ENCODE peak calls at places on chromosomes 5 and 9, in four cellular contexts. K, I, U and T are unnamed samples.

GRCh38 chr5:139543423-139543991 is 17.6 kb upstream of the UBE2D2 start:
- DNase-seq in K (peak; percentile 63), I (peak; percentile 84), U (peak; percentile 85), T (no peak)

GRCh38 chr9:90801507-90802289 is at the start of gene SYK:
- DNase-seq in K (no peak), I (peak; percentile 53), U (peak; percentile 91), T (no peak)

GRCh38 chr5:171957591-171958251 is 48.7 kb downstream of the FBXW11 start:
- DNase-seq in K (no peak), I (no peak), U (no peak), T (peak; percentile 45)

GRCh38 chr9:88164870-88165269 is 26.6 kb upstream of the SPATA31C2 start:
- DNase-seq in K (no peak), I (no peak), U (no peak), T (no peak)

GRCh38 chr5:10455273-10455670 is 13.6 kb downstream of the ROPN1L start:
- DNase-seq in K (no peak), I (no peak), U (no peak), T (no peak)

GRCh38 chr5:14364576-14365472 is 216.8 kb upstream of the OTULINL start:
- DNase-seq in K (no peak), I (no peak), U (no peak), T (peak; percentile 10)

GRCh38 chr5:172892713-172893112 is 58.7 kb downstream of the ERGIC1 start:
- DNase-seq in K (no peak), I (no peak), U (no peak), T (no peak)

GRCh38 chr9:23819403-23819802 is 6.6 kb downstream of the ELAVL2 start:
- DNase-seq in K (no peak), I (no peak), U (no peak), T (no peak)

GRCh38 chr5:157449011-157449723 is 10.8 kb upstream of the NIPAL4 start:
- DNase-seq in K (no peak), I (peak; percentile 76), U (no peak), T (no peak)

GRCh38 chr5:122051569-122051968 is 26.5 kb downstream of the LOX start:
- DNase-seq in K (no peak), I (no peak), U (no peak), T (no peak)

GRCh38 chr5:134005415-134006118 is 792 bp upstream of the VDAC1 start:
- DNase-seq in K (no peak), I (peak; percentile 52), U (peak; percentile 80), T (no peak)

GRCh38 chr5:98940586-98940985 is 11.8 kb upstream of the CHD1 start:
- DNase-seq in K (no peak), I (no peak), U (no peak), T (no peak)

GRCh38 chr5:144191461-144191860 is 20.8 kb downstream of the KCTD16 start:
- DNase-seq in K (no peak), I (no peak), U (no peak), T (peak; percentile 10)

GRCh38 chr9:93315118-93315517 is 131.2 kb downstream of the WNK2 start:
- DNase-seq in K (peak; percentile 4), I (no peak), U (peak; percentile 15), T (no peak)

GRCh38 chr5:107513337-107514125 is 157.2 kb downstream of the EFNA5 start:
- DNase-seq in K (no peak), I (no peak), U (no peak), T (peak; percentile 47)

GRCh38 chr9:117979914-117980313 is 275.7 kb downstream of the TLR4 start:
- DNase-seq in K (no peak), I (no peak), U (no peak), T (no peak)

GRCh38 chr5:36162810-36163486 is 11.0 kb downstream of the SKP2 start:
- DNase-seq in K (no peak), I (no peak), U (no peak), T (no peak)

GRCh38 chr5:39992617-39993203 is 567.9 kb upstream of the DAB2 start:
- DNase-seq in K (no peak), I (no peak), U (no peak), T (no peak)

GRCh38 chr5:24142346-24142745 is 502.4 kb downstream of the CDH10 start:
- DNase-seq in K (no peak), I (no peak), U (no peak), T (no peak)

GRCh38 chr5:75681125-75681830 is 36.0 kb downstream of the POC5 start:
- DNase-seq in K (no peak), I (no peak), U (no peak), T (no peak)

GRCh38 chr5:94793113-94793815 is 174.8 kb downstream of the SLF1 start:
- DNase-seq in K (no peak), I (no peak), U (no peak), T (peak; percentile 46)

GRCh38 chr5:177310757-177311173 is 933 bp downstream of the MXD3 start:
- DNase-seq in K (no peak), I (no peak), U (no peak), T (peak; percentile 78)

GRCh38 chr9:75909776-75910175 is 19.3 kb downstream of the PCSK5 start:
- DNase-seq in K (no peak), I (no peak), U (no peak), T (peak; percentile 8)

GRCh38 chr9:19048966-19049871 is at the start of gene RRAGA:
- DNase-seq in K (peak; percentile 93), I (peak; percentile 95), U (peak; percentile 97), T (peak; percentile 94)

GRCh38 chr9:19050637-19051591 is 1.7 kb downstream of the RRAGA start:
- DNase-seq in K (no peak), I (no peak), U (no peak), T (no peak)

GRCh38 chr9:19049872-19050636 is 827 bp downstream of the RRAGA start:
- DNase-seq in K (no peak), I (no peak), U (no peak), T (peak; percentile 17)
- H3K27ac ChIP-seq in K (peak overlapping the region; percentile 93), I (peak overlapping the region; percentile 85), U (peak overlapping the region; percentile 95), T (peak overlapping the region; percentile 97)

DNA sequence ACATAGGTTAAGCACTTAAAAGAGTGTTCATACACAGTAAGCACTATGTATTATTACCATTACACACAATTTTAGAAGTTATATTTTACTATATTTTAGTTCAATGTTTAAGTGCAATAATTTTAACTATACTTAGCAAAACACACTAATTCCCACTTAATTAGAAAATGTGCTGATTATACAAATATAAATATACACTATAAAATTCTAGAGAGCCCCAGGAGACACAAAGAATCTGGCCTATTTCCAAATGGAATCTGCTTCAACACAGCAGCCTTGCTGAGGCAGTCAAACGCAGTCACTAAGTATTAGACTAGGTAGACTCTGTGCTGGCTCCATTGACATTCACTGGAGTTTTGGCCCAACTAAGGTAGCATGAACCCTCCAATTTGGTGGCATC is 160.9 kb downstream of the CETN3 start:
- DNase-seq in K (no peak), I (no peak), U (no peak), T (no peak)
- H3K27ac ChIP-seq in K (no peak overlapping the region), I (no peak overlapping the region), U (no peak overlapping the region), T (no peak overlapping the region)

GRCh38 chr9:105088499-105088898 is 156.0 kb upstream of the SLC44A1 start:
- DNase-seq in K (no peak), I (no peak), U (no peak), T (no peak)

GRCh38 chr9:105088088-105088487 is 156.4 kb upstream of the SLC44A1 start:
- DNase-seq in K (no peak), I (no peak), U (no peak), T (no peak)

GRCh38 chr9:105091004-105091640 is 153.3 kb upstream of the SLC44A1 start:
- DNase-seq in K (no peak), I (no peak), U (no peak), T (no peak)

GRCh38 chr9:105093685-105094084 is 150.8 kb upstream of the SLC44A1 start:
- DNase-seq in K (no peak), I (no peak), U (no peak), T (no peak)

DNA sequence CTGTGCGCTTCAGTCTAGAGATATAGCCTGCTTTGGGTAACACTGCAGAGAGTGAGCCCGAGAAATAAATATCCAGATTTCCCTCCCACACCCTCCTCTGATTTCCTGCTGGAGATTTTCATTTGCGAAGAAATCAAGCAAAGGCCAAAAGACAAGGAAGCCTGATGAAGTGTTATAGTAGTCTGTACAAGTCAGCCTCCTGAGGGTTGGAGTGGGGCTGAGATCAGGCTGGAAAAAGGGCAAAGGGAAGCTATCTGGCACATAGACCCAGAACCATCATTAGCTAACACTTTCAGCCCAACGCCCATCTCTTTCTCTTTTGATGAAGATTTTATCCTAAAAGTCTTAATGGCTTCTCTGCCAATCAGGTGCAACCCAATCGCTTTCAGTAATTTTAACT is 154.6 kb upstream of the SLC44A1 start:
- DNase-seq in K (no peak), I (no peak), U (no peak), T (no peak)
- H3K27ac ChIP-seq in K (no peak overlapping the region), I (no peak overlapping the region), U (no peak overlapping the region), T (no peak overlapping the region)

GRCh38 chr9:131113655-131114563 is 11.5 kb upstream of the NUP214 start:
- DNase-seq in K (no peak), I (no peak), U (peak; percentile 53), T (no peak)

GRCh38 chr9:131111854-131112311 is 13.5 kb upstream of the NUP214 start:
- DNase-seq in K (no peak), I (no peak), U (peak; percentile 47), T (no peak)

GRCh38 chr9:131111186-131111853 is 14.1 kb upstream of the NUP214 start:
- DNase-seq in K (no peak), I (no peak), U (peak; percentile 41), T (no peak)

GRCh38 chr9:131116281-131117101 is 8.9 kb upstream of the NUP214 start:
- DNase-seq in K (no peak), I (peak; percentile 64), U (peak; percentile 65), T (no peak)

DNA sequence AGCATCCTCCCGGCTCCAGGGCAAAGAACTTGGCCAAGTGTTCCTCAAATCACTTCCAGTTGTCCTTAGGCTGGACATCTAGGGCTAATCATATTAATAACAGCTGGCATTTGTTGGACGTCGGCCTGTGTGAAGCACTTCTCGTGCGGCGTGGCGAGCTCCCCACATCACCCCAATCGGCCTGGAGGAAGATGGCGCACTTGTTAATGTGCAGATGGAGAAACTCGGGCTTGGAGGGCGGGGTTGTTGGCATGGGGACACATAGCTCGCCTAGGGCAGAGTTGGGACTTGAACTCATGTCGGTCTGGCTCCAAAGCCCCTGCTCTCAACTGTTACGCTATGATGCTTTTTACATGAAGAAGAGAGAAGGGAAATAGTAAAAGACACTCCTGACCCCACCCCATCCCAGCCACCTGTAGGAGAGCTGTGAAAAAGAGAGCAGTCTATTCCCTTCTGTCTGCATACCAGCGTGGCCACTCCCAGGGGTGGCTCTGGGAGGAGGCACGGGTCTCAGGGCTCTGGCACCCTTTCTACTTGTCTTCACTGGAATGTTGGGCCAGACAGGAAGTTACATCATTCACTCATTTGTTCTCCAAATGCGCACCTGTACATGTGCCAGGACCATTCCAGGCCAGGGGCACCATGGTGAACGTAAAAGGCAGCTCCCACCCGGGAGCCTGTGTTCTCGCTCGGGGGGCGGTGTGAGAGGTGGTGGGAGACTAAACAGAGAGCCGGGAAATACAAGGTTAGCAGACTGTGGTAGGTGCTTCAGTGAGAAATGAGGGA is 12.8 kb upstream of the NUP214 start:
- DNase-seq in K (no peak), I (no peak), U (peak; percentile 37), T (no peak)
- H3K27ac ChIP-seq in K (no peak overlapping the region), I (no peak overlapping the region), U (no peak overlapping the region), T (no peak overlapping the region)